ENCODE peak calls at places on chromosomes 12 and 14, in four cellular contexts. One of them, this sample, is unnamed.

GRCh38 chr12:33605776-33606175 is 166.2 kb upstream of the SYT10 start:
- DNase-seq in germinal center: no peak
- DNase-seq in psoas muscle: no peak
- DNase-seq in neuronal stem cell: no peak
- DNase-seq in this sample: no peak

GRCh38 chr12:59115526-59115925 is 195.2 kb upstream of the LRIG3 start:
- DNase-seq in neuronal stem cell: no peak
- DNase-seq in psoas muscle: no peak
- DNase-seq in germinal center: no peak
- DNase-seq in this sample: no peak

GRCh38 chr12:80823393-80823792 is 106.7 kb downstream of the MYF5 start:
- DNase-seq in neuronal stem cell: no peak
- DNase-seq in psoas muscle: no peak
- DNase-seq in germinal center: no peak
- DNase-seq in this sample: no peak

GRCh38 chr12:66235626-66236281 is 46.7 kb downstream of the IRAK3 start:
- DNase-seq in psoas muscle: no peak
- DNase-seq in neuronal stem cell: no peak
- DNase-seq in germinal center: no peak
- DNase-seq in this sample: no peak

GRCh38 chr14:69500736-69501135 is 16.2 kb downstream of the PLEKHD1 start:
- DNase-seq in psoas muscle: no peak
- DNase-seq in germinal center: no peak
- DNase-seq in neuronal stem cell: no peak
- DNase-seq in this sample: no peak

GRCh38 chr14:73491977-73492552 is 1.3 kb downstream of the RIOX1 start:
- DNase-seq in psoas muscle: no peak
- DNase-seq in germinal center: no peak
- DNase-seq in neuronal stem cell: no peak
- DNase-seq in this sample: no peak

GRCh38 chr14:106605548-106606448 is 1079.4 kb downstream of the TMEM121 start:
- DNase-seq in psoas muscle: no peak
- DNase-seq in neuronal stem cell: no peak
- DNase-seq in germinal center: peak; percentile 87
- DNase-seq in this sample: no peak

GRCh38 chr14:105646175-105646574 is 119.8 kb downstream of the TMEM121 start:
- DNase-seq in psoas muscle: no peak
- DNase-seq in germinal center: no peak
- DNase-seq in neuronal stem cell: no peak
- DNase-seq in this sample: no peak

GRCh38 chr14:47150267-47150666 is 498.7 kb upstream of the RPL10L start:
- DNase-seq in neuronal stem cell: no peak
- DNase-seq in psoas muscle: no peak
- DNase-seq in germinal center: no peak
- DNase-seq in this sample: no peak

GRCh38 chr12:84763112-84763511 is 149.5 kb downstream of the SLC6A15 start:
- DNase-seq in psoas muscle: no peak
- DNase-seq in germinal center: no peak
- DNase-seq in neuronal stem cell: no peak
- DNase-seq in this sample: no peak

GRCh38 chr14:22159049-22159448 is 430.0 kb downstream of the DAD1 start:
- DNase-seq in germinal center: no peak
- DNase-seq in psoas muscle: no peak
- DNase-seq in neuronal stem cell: no peak
- DNase-seq in this sample: no peak

GRCh38 chr12:57605308-57606015 is 838 bp downstream of the DTX3 start:
- DNase-seq in germinal center: no peak
- DNase-seq in psoas muscle: no peak
- DNase-seq in neuronal stem cell: no peak
- DNase-seq in this sample: no peak